ENCODE peak calls at places on chromosomes 12 and 14, in eight cellular contexts. K, O, A, E, V, Z, J and Q are unnamed samples.

GRCh38 chr12:47079365-47079893 is at the start of gene PCED1B:
- DNase-seq in K (peak), O (peak), A (peak), E (peak), V (peak), Z (peak), J (peak), Q (peak)

GRCh38 chr12:62335801-62336200 is 75.6 kb downstream of the USP15 start:
- DNase-seq in K (no peak), O (no peak), A (no peak), E (no peak), V (no peak), Z (no peak), J (no peak), Q (no peak)

GRCh38 chr12:105329926-105330282 is 587 bp upstream of the C12orf75 start:
- DNase-seq in K (no peak), O (no peak), A (no peak), E (no peak), V (no peak), Z (no peak), J (no peak), Q (no peak)

GRCh38 chr14:85079842-85080741 is 449.9 kb upstream of the FLRT2 start:
- DNase-seq in K (no peak), O (no peak), A (no peak), E (no peak), V (no peak), Z (no peak), J (no peak), Q (no peak)

GRCh38 chr14:96184737-96185136 is 19.9 kb upstream of the BDKRB2 start:
- DNase-seq in K (no peak), O (no peak), A (no peak), E (no peak), V (no peak), Z (no peak), J (no peak), Q (no peak)

GRCh38 chr12:85329913-85330312 is 49.9 kb downstream of the ALX1 start:
- DNase-seq in K (no peak), O (no peak), A (no peak), E (no peak), V (no peak), Z (no peak), J (no peak), Q (no peak)

GRCh38 chr14:32277998-32278397 is 51.1 kb upstream of the AKAP6 start:
- DNase-seq in K (no peak), O (no peak), A (no peak), E (no peak), V (no peak), Z (no peak), J (no peak), Q (no peak)

GRCh38 chr14:25411933-25412757 is 362.2 kb upstream of the STXBP6 start:
- DNase-seq in K (no peak), O (no peak), A (no peak), E (no peak), V (peak), Z (no peak), J (no peak), Q (no peak)

GRCh38 chr14:34488528-34488927 is 26.5 kb upstream of the SPTSSA start:
- DNase-seq in K (no peak), O (no peak), A (no peak), E (no peak), V (no peak), Z (no peak), J (no peak), Q (no peak)

GRCh38 chr14:101123639-101124525 is 220.4 kb upstream of the RTL1 start:
- DNase-seq in K (no peak), O (peak), A (peak), E (no peak), V (peak), Z (no peak), J (no peak), Q (peak)

GRCh38 chr12:47504775-47505446 is 200.9 kb downstream of the RPAP3 start:
- DNase-seq in K (no peak), O (no peak), A (no peak), E (no peak), V (no peak), Z (no peak), J (no peak), Q (no peak)

GRCh38 chr14:70622111-70622712 is 19.5 kb upstream of the TTC9 start:
- DNase-seq in K (no peak), O (no peak), A (no peak), E (no peak), V (peak), Z (peak), J (peak), Q (no peak)

GRCh38 chr14:34322940-34323418 is 139.1 kb downstream of the SPTSSA start:
- DNase-seq in K (no peak), O (peak), A (peak), E (peak), V (peak), Z (peak), J (peak), Q (no peak)

GRCh38 chr12:2372735-2373134 is 319.9 kb downstream of the CACNA1C start:
- DNase-seq in K (peak), O (no peak), A (no peak), E (peak), V (no peak), Z (no peak), J (no peak), Q (no peak)

GRCh38 chr14:39265032-39265431 is 31.3 kb downstream of the MIA2 start:
- DNase-seq in K (no peak), O (no peak), A (no peak), E (no peak), V (no peak), Z (no peak), J (no peak), Q (no peak)

GRCh38 chr12:15212877-15213276 is 8.3 kb downstream of the RERG start:
- DNase-seq in K (no peak), O (no peak), A (no peak), E (no peak), V (no peak), Z (no peak), J (no peak), Q (no peak)

GRCh38 chr12:15214851-15215601 is 6.2 kb downstream of the RERG start:
- DNase-seq in K (no peak), O (no peak), A (no peak), E (no peak), V (no peak), Z (no peak), J (no peak), Q (no peak)

GRCh38 chr12:15220451-15220850 is 766 bp downstream of the RERG start:
- DNase-seq in K (no peak), O (no peak), A (peak), E (no peak), V (no peak), Z (no peak), J (peak), Q (no peak)

GRCh38 chr12:15220961-15221885 is at the start of gene RERG:
- DNase-seq in K (peak), O (peak), A (peak), E (peak), V (peak), Z (peak), J (peak), Q (peak)

DNA sequence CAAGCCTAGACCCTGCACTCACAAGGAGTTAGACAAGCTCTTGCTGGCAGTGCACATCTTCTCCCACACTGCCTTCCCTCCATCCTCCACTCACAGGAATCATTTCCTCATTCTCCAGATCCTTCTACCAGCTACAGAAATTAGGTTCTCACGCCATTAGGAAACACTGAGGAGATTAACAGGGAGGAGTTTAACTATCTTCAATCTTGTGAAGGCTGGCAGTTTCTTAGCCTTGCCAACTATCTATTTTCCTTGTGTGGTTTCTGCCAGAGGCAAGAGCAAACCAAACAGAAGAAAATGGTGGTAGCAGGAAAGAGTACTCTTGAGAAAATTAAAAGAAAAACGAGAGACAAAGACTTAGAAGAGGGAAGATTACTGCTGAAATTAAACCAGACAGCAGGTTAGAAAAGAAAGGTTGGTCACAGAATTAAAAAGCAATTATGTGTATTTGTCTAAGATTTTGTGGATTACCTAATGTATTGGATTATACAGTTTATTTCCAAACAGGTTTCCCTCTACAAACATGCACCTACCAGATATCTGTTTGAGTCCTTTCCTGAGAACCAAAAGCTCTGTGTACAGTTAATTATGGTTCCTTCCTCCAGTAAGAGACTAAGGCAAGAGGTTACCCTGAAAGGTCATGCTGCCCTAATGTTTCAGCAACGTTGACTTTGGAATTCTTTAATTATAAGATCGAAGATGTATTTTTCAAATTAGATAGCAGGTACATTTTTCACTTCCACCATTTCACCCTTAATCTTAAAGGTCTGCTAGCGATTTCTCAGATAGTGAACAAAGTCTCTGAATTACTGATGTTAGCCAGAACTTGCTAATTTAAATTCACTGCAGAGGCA is 5.0 kb downstream of the RERG start:
- DNase-seq in K (no peak), O (no peak), A (no peak), E (no peak), V (no peak), Z (no peak), J (no peak), Q (no peak)
- H3K27ac ChIP-seq in K (no peak), O (no peak), A (peak), E (no peak), V (no peak), Z (peak), J (no peak), Q (peak)

DNA sequence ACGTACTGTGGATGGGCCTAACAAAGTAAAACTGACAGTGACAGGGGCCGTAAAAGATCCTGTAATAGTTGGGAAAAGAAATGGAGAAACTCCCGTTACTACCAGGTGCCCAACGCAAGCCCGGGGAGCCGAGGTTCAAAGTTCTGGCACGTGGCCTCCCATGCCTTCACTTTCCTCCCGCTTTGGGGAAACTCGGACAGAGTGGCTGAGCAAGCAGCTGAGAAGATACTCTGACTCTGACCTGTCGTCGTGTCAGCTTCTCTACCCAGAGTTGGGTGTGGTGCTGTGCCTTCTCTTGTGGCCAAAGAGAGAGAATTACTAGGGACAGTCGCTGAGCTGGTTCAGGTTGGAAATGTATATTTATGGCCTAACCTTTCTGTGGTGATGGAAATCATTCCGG is 1.7 kb downstream of the B4GALNT3 start:
- DNase-seq in K (no peak), O (peak), A (no peak), E (no peak), V (no peak), Z (peak), J (peak), Q (no peak)
- H3K4me3 ChIP-seq in K (no peak), O (no peak), A (no peak), E (peak), V (no peak), Z (no peak), J (no peak), Q (peak)

DNA sequence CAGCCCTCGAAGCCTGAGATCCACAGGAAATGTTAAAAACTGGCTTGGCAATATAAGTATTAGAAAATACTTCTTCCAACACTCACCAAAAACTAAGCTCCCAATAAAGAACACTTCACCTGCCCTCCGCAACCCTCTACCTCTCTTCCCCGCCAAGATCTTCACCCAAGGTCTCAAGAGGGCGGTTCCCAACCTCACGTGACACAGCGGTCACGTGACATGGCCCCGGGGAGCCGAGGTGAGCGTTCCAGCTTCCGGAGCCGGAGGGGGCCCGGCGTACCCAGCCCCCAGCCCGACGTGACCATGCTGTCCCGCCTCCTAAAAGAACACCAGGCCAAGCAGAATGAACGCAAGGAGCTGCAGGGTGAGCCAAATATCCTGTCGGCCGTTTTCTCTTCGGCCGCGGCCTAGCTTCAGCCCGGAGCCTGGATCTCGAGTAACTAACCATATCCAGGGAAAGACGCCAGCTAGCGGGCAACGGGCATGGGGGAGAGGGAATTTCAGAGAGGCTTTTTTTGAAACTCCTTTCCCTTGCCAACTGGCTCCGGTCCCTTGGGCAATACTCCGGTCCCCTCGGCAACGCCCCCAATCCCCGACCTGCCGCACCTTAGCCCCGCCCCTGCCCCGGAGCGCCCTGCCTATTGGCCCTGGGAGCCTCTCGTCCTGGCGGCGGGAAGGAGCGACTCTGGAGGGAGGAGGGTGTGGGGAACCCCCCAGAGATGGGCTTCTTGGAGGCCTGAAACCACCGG is at the start of gene BLOC1S1:
- DNase-seq in K (peak), O (peak), A (peak), E (peak), V (peak), Z (peak), J (peak), Q (peak)
- TF ChIP-seq POLR2A in K (peak), O (peak), A (peak), E (peak), V (no peak), Z (peak), J (peak), Q (peak)

GRCh38 chr12:120369476-120370342 is 745 bp upstream of the MSI1 start:
- DNase-seq in K (no peak), O (no peak), A (no peak), E (no peak), V (no peak), Z (no peak), J (no peak), Q (no peak)
- H3K27ac ChIP-seq in K (no peak), O (no peak), A (no peak), E (no peak), V (no peak), Z (no peak), J (no peak), Q (no peak)

GRCh38 chr12:72273851-72274284 is 1.7 kb downstream of the TRHDE start:
- DNase-seq in K (peak), O (peak), A (peak), E (no peak), V (peak), Z (no peak), J (no peak), Q (no peak)
- H3K4me3 ChIP-seq in K (peak), O (peak), A (peak), E (peak), V (peak), Z (no peak), J (peak), Q (peak)

GRCh38 chr14:50668008-50668851 is at the start of gene SAV1:
- DNase-seq in K (peak), O (peak), A (peak), E (peak), V (peak), Z (peak), J (peak), Q (peak)

GRCh38 chr14:50669441-50669986 is 1.4 kb upstream of the SAV1 start:
- DNase-seq in K (no peak), O (no peak), A (no peak), E (no peak), V (no peak), Z (no peak), J (no peak), Q (no peak)

GRCh38 chr14:50668852-50669194 is 717 bp upstream of the SAV1 start:
- DNase-seq in K (no peak), O (no peak), A (no peak), E (no peak), V (no peak), Z (no peak), J (no peak), Q (no peak)

GRCh38 chr14:50667491-50668007 is 557 bp downstream of the SAV1 start:
- DNase-seq in K (no peak), O (no peak), A (peak), E (no peak), V (peak), Z (peak), J (peak), Q (no peak)

DNA sequence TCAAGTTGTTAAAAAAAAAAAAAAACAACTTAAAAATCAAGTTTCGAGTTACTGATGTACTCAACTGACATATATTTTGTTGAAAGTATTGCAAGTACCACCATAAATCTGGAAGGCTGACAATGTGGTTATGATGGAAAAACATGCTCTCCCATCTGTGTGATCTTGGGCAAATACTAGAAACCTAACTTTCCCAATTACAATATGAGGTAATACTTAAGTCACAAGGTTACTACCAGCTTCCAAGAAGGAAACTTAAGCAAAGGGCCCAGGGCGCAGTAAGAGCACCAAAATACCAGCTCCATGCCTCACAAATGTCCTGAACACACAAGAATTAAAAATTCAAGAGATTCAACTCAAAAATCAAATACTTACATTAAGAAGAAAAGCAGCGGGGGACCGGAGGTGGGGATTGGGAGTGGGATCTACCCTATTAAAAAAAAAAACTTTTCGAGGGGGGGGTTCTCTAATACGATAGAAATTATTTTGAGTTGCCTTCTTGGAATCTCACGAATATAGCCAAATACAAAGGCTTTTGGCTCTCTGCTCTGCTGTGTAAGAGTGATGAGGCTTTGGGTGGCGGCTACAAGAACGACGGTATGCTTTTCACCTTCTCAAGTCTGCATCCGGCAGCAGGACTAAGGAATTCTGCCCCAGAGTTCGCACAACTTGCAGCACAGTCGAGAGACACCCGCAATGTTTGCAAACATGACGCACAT is 1.2 kb downstream of the SAV1 start:
- DNase-seq in K (no peak), O (no peak), A (peak), E (no peak), V (peak), Z (peak), J (peak), Q (peak)
- TF ChIP-seq POLR2A in K (peak), O (no peak), A (no peak), E (no peak), V (peak), Z (no peak), J (peak), Q (peak)

DNA sequence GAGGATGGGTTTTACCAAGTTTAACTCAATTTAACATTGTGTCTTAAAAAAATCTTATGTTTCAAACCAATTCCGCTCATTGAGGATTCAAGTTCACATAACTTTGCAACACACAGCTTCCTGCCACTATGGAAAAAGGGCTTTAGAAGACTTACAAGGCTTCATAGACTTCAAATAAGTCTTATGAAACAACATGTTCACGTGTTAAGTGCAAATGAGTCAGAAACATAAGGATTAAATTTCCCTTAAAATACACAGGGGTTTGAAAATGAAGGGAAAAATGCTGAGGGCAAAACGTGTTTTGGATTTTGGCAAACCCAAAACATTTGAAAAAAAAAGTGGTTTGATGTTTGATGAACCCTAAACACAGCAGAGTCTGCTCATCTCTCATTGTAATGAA is 364.8 kb downstream of the BMP4 start:
- DNase-seq in K (no peak), O (no peak), A (no peak), E (no peak), V (no peak), Z (no peak), J (no peak), Q (no peak)
- H3K27ac ChIP-seq in K (no peak), O (no peak), A (no peak), E (no peak), V (no peak), Z (no peak), J (no peak), Q (no peak)

DNA sequence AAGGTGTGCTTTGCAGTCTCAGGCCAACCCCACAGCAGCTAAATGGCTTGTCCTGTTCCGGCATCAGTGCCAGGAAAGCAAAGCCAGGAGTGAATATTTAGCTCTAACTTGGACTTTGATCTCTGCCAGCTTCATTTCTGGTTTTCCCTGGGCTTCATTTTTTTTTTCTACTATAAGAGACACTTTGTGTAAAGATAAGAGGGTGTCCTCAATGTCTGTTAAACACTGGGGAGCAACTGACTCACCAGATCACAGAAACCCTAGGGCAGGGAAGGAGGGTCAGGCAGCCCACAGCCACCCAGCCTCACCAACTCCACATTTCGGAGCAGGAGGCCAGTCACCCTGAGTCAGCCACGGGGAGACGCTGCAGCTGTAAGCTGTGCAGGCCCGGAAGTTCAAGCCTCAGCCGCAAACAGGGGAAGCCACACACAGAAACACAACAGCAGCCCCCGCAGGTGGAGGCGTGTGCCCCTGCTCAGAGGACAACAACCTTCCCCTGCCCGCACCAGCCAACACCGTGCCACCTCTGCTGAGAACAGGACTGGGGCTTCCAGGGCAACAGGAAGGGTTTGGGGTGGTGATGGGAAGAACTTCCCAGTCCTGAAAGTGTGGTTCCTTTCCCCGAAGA is 6.3 kb downstream of the TNFRSF1A start:
- DNase-seq in K (peak), O (peak), A (peak), E (peak), V (peak), Z (peak), J (peak), Q (peak)
- H3K4me3 ChIP-seq in K (peak), O (peak), A (peak), E (peak), V (no peak), Z (peak), J (peak), Q (peak)